ENCODE peak calls at places on chromosomes 1 and 21, in seven cellular contexts. B is pancreas; K is A673; P is bronchial epithelial cell; N is AG09309; Y is CD8-positive, alpha-beta memory T cell; L is tibial nerve. Q is an unnamed sample.

GRCh38 chr1:183520379-183520778 is 48.1 kb downstream of the SMG7 start:
- DNase-seq in B (no peak), K (no peak), P (no peak), N (no peak), Y (no peak), L (no peak), Q (no peak)

GRCh38 chr1:101371259-101371658 is 134.4 kb downstream of the S1PR1 start:
- DNase-seq in B (no peak), K (no peak), P (peak), N (no peak), Y (no peak), L (no peak), Q (peak)

GRCh38 chr1:183291802-183292515 is 105.9 kb downstream of the LAMC2 start:
- DNase-seq in B (no peak), K (no peak), P (no peak), N (no peak), Y (no peak), L (no peak), Q (no peak)

GRCh38 chr1:18149113-18149641 is 41.6 kb downstream of the IGSF21 start:
- DNase-seq in B (no peak), K (no peak), P (peak), N (no peak), Y (no peak), L (no peak), Q (no peak)

GRCh38 chr1:2591581-2592261 is 5.1 kb downstream of the PRXL2B start:
- DNase-seq in B (no peak), K (no peak), P (no peak), N (no peak), Y (no peak), L (no peak), Q (no peak)

GRCh38 chr1:160625725-160626498 is 20.9 kb downstream of the SLAMF1 start:
- DNase-seq in B (no peak), K (no peak), P (no peak), N (no peak), Y (no peak), L (no peak), Q (no peak)

GRCh38 chr1:44318097-44319088 is 36.7 kb downstream of the ERI3 start:
- DNase-seq in B (no peak), K (peak), P (peak), N (no peak), Y (peak), L (no peak), Q (peak)

GRCh38 chr1:229661022-229661877 is 35.2 kb downstream of the URB2 start:
- DNase-seq in B (peak), K (peak), P (peak), N (peak), Y (peak), L (peak), Q (no peak)

GRCh38 chr1:245621589-245621988 is 466.8 kb downstream of the KIF26B start:
- DNase-seq in B (no peak), K (no peak), P (peak), N (no peak), Y (no peak), L (no peak), Q (no peak)

GRCh38 chr1:178039826-178040380 is 54.0 kb upstream of the RASAL2 start:
- DNase-seq in B (no peak), K (no peak), P (no peak), N (no peak), Y (no peak), L (no peak), Q (no peak)

GRCh38 chr21:21921410-21922232 is 923.4 kb downstream of the NCAM2 start:
- DNase-seq in B (no peak), K (peak), P (peak), N (no peak), Y (no peak), L (no peak), Q (no peak)

GRCh38 chr1:117171900-117172501 is 38.7 kb downstream of the VTCN1 start:
- DNase-seq in B (peak), K (no peak), P (peak), N (no peak), Y (no peak), L (peak), Q (peak)

GRCh38 chr1:53551428-53551995 is 92.3 kb downstream of the DMRTB1 start:
- DNase-seq in B (no peak), K (no peak), P (no peak), N (no peak), Y (no peak), L (peak), Q (no peak)

GRCh38 chr1:24351247-24351646 is 32.1 kb downstream of the GRHL3 start:
- DNase-seq in B (no peak), K (no peak), P (no peak), N (no peak), Y (no peak), L (no peak), Q (no peak)

GRCh38 chr1:93255222-93256079 is 74.9 kb downstream of the CCDC18 start:
- DNase-seq in B (no peak), K (peak), P (peak), N (peak), Y (no peak), L (no peak), Q (peak)

GRCh38 chr1:108192581-108192980 is 7.6 kb downstream of the SLC25A24 start:
- DNase-seq in B (no peak), K (no peak), P (no peak), N (no peak), Y (no peak), L (no peak), Q (no peak)

GRCh38 chr1:53341521-53341895 is 13.6 kb upstream of the LRP8 start:
- DNase-seq in B (no peak), K (no peak), P (no peak), N (no peak), Y (no peak), L (no peak), Q (no peak)

GRCh38 chr1:9033363-9033762 is 7.1 kb upstream of the SLC2A7 start:
- DNase-seq in B (no peak), K (no peak), P (no peak), N (no peak), Y (no peak), L (no peak), Q (no peak)

GRCh38 chr21:43959231-43960041 is 52.7 kb upstream of the TRAPPC10 start:
- DNase-seq in B (no peak), K (no peak), P (no peak), N (no peak), Y (no peak), L (no peak), Q (no peak)

GRCh38 chr1:37606481-37607263 is 10.9 kb upstream of the GNL2 start:
- DNase-seq in B (no peak), K (no peak), P (no peak), N (peak), Y (no peak), L (no peak), Q (no peak)

GRCh38 chr1:51517361-51518032 is 1.6 kb downstream of the EPS15 start:
- DNase-seq in B (no peak), K (peak), P (peak), N (no peak), Y (no peak), L (no peak), Q (no peak)

GRCh38 chr1:116833655-116834054 is 76.1 kb upstream of the PTGFRN start:
- DNase-seq in B (no peak), K (no peak), P (no peak), N (no peak), Y (no peak), L (no peak), Q (no peak)

DNA sequence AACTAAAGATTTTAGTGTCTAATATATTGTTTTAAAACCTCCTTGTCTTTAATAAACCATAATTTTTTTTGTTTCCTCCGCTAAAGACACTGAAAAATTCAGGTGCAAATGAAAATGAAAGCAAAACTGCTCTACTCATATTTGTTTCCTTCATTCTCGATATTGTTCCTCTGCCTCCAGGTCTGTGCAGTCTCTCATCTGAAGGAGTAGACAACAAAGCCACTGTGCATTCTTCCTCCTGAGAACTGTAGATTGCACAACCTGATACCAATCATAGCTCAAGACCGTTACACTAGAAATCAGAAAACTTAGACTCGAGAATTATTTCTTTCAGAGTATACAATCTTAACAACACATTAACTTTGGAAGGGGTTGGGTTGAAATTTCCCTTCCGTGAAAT is 373.1 kb upstream of the CXADR start:
- DNase-seq in B (no peak), K (no peak), P (peak), N (no peak), Y (no peak), L (no peak), Q (no peak)
- H3K4me3 ChIP-seq in B (no peak), K (no peak), P (no peak), N (no peak), Y (no peak), L (peak), Q (no peak)

GRCh38 chr1:1539310-1540014 is 962 bp downstream of the TMEM240 start:
- DNase-seq in B (no peak), K (no peak), P (no peak), N (no peak), Y (no peak), L (no peak), Q (no peak)
- H3K4me3 ChIP-seq in B (no peak), K (peak), P (no peak), N (peak), Y (no peak), L (peak), Q (peak)

GRCh38 chr1:28518745-28519341 is 13.0 kb downstream of the RCC1 start:
- DNase-seq in B (no peak), K (no peak), P (no peak), N (no peak), Y (peak), L (no peak), Q (no peak)
- H3K4me3 ChIP-seq in B (peak), K (peak), P (peak), N (peak), Y (peak), L (peak), Q (peak)

GRCh38 chr1:171142451-171143121 is 42.5 kb upstream of the FMO2 start:
- DNase-seq in B (no peak), K (no peak), P (no peak), N (peak), Y (no peak), L (no peak), Q (peak)
- H3K4me3 ChIP-seq in B (no peak), K (no peak), P (no peak), N (no peak), Y (no peak), L (no peak), Q (no peak)

GRCh38 chr1:228358039-228358763 is 48.4 kb downstream of the TRIM11 start:
- DNase-seq in B (peak), K (no peak), P (peak), N (no peak), Y (no peak), L (no peak), Q (no peak)

GRCh38 chr1:228359613-228360532 is 46.8 kb downstream of the TRIM11 start:
- DNase-seq in B (peak), K (no peak), P (no peak), N (no peak), Y (no peak), L (no peak), Q (no peak)

GRCh38 chr1:228361314-228362140 is 45.1 kb downstream of the TRIM11 start:
- DNase-seq in B (peak), K (no peak), P (no peak), N (no peak), Y (no peak), L (no peak), Q (no peak)

GRCh38 chr1:228360533-228361313 is 45.9 kb downstream of the TRIM11 start:
- DNase-seq in B (peak), K (no peak), P (no peak), N (no peak), Y (no peak), L (no peak), Q (no peak)

GRCh38 chr1:228358764-228359612 is 47.6 kb downstream of the TRIM11 start:
- DNase-seq in B (peak), K (no peak), P (no peak), N (no peak), Y (no peak), L (no peak), Q (no peak)
- H3K4me3 ChIP-seq in B (no peak), K (no peak), P (no peak), N (no peak), Y (no peak), L (no peak), Q (no peak)

DNA sequence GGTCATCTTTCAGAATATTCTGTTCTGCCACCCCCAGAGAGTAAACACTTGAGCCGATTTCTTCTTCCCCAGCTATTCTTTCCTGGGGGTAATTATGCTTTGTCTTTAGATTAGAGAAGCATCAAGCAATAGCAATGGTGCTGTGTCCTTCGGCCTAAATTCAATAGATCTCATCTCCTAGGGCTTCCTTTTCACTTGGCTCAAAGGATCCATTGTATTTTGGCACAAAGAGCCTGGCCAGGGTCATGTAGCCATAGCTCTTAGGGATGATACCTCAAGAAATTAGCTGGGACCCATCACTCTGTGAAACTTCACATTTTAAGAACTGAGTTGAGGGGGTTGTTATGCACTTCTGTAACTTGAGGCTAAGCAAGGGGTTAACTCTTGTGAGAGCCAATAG is 27.0 kb downstream of the MRPS6 start:
- DNase-seq in B (no peak), K (no peak), P (no peak), N (no peak), Y (no peak), L (no peak), Q (no peak)
- H3K4me3 ChIP-seq in B (no peak), K (no peak), P (no peak), N (no peak), Y (no peak), L (no peak), Q (no peak)

GRCh38 chr21:38965910-38966504 is 160.3 kb downstream of the ETS2 start:
- DNase-seq in B (peak), K (no peak), P (peak), N (no peak), Y (no peak), L (no peak), Q (no peak)
- H3K4me3 ChIP-seq in B (no peak), K (no peak), P (no peak), N (no peak), Y (no peak), L (no peak), Q (no peak)

DNA sequence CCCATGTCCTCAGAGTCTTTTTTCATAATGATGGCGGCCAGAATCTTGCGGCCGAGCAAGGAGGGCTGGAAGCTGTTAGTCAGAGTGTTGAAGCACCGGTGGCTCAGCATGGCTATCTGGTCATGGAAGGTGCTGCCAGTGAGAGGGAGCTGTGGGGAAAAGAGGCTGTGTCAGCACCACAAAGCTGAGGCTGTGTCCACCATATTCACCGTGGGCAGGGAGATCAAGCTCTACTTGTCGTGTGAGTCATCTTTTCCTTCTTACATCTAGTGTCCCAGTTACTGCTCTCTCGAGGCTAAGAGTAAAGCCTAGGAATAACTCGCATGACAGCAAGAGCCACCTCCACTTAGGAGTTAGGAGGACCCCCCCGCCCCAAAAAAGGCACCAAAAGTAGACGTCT is 18.2 kb downstream of the ADAR start:
- DNase-seq in B (no peak), K (no peak), P (no peak), N (no peak), Y (no peak), L (no peak), Q (no peak)
- H3K4me3 ChIP-seq in B (no peak), K (no peak), P (no peak), N (no peak), Y (no peak), L (no peak), Q (no peak)

GRCh38 chr1:109391161-109391556 is 6.6 kb downstream of the SORT1 start:
- DNase-seq in B (no peak), K (no peak), P (peak), N (no peak), Y (no peak), L (no peak), Q (no peak)
- H3K4me3 ChIP-seq in B (no peak), K (no peak), P (no peak), N (no peak), Y (no peak), L (no peak), Q (no peak)

Q was measured in skeletal muscle cell.